ENCODE peak calls at places on chromosomes 6 and 20, in eight cellular contexts. G is ovary, Q is DND-41, A is heart left ventricle, N is right atrium auricular region, C is fibroblast of lung, E is colonic mucosa, U is endothelial cell of umbilical vein. P is an unnamed sample.

GRCh38 chr6:135144678-135145508 is 36.2 kb upstream of the MYB start:
- DNase-seq in G (no peak), Q (peak; percentile 34), A (no peak), N (no peak), C (peak; percentile 37), E (peak; percentile 33), U (peak; percentile 34), P (no peak)

GRCh38 chr6:157981395-157982296 is at the start of gene SYNJ2:
- DNase-seq in G (peak; percentile 77), Q (peak; percentile 84), A (peak; percentile 80), N (no peak), C (peak; percentile 63), E (peak; percentile 89), U (peak; percentile 73), P (peak; percentile 76)

GRCh38 chr6:17268114-17268513 is 13.0 kb upstream of the RBM24 start:
- DNase-seq in G (no peak), Q (no peak), A (no peak), N (no peak), C (no peak), E (no peak), U (no peak), P (no peak)

GRCh38 chr6:89085409-89086012 is 5.0 kb downstream of the PNRC1 start:
- DNase-seq in G (no peak), Q (no peak), A (no peak), N (no peak), C (no peak), E (no peak), U (no peak), P (no peak)

GRCh38 chr20:1565461-1565860 is 8.0 kb upstream of the SIRPD start:
- DNase-seq in G (no peak), Q (no peak), A (no peak), N (no peak), C (no peak), E (no peak), U (peak; percentile 0), P (no peak)

GRCh38 chr6:56949925-56950495 is 4.9 kb upstream of the BEND6 start:
- DNase-seq in G (no peak), Q (no peak), A (no peak), N (no peak), C (no peak), E (no peak), U (peak; percentile 24), P (no peak)

GRCh38 chr20:31543966-31544598 is 29.8 kb downstream of the HM13 start:
- DNase-seq in G (no peak), Q (no peak), A (peak; percentile 39), N (no peak), C (peak; percentile 95), E (no peak), U (peak; percentile 20), P (no peak)

GRCh38 chr6:163720005-163720404 is 305.5 kb downstream of the QKI start:
- DNase-seq in G (no peak), Q (no peak), A (no peak), N (no peak), C (no peak), E (no peak), U (no peak), P (no peak)

GRCh38 chr6:63496388-63496804 is 75.9 kb upstream of the LOC128125822 start:
- DNase-seq in G (no peak), Q (no peak), A (no peak), N (no peak), C (no peak), E (peak; percentile 73), U (no peak), P (no peak)

GRCh38 chr6:157200117-157200516 is 123.2 kb downstream of the TMEM242 start:
- DNase-seq in G (no peak), Q (no peak), A (no peak), N (no peak), C (no peak), E (no peak), U (no peak), P (no peak)

GRCh38 chr20:856361-856775 is 22.9 kb downstream of the FAM110A start:
- DNase-seq in G (no peak), Q (no peak), A (no peak), N (no peak), C (peak; percentile 51), E (no peak), U (no peak), P (no peak)

GRCh38 chr6:149884215-149884614 is 13.7 kb downstream of the RAET1E start:
- DNase-seq in G (peak; percentile 53), Q (no peak), A (peak; percentile 49), N (peak; percentile 64), C (peak; percentile 50), E (no peak), U (no peak), P (no peak)

GRCh38 chr6:107618672-107619071 is 128.8 kb downstream of the SOBP start:
- DNase-seq in G (no peak), Q (peak; percentile 84), A (no peak), N (no peak), C (no peak), E (no peak), U (no peak), P (peak; percentile 75)

GRCh38 chr6:158194487-158195280 is 26.5 kb downstream of the GTF2H5 start:
- DNase-seq in G (no peak), Q (no peak), A (no peak), N (no peak), C (no peak), E (no peak), U (no peak), P (no peak)

GRCh38 chr6:123091091-123091895 is 95.3 kb downstream of the CLVS2 start:
- DNase-seq in G (no peak), Q (no peak), A (no peak), N (no peak), C (peak; percentile 55), E (no peak), U (peak; percentile 86), P (no peak)

GRCh38 chr6:145704153-145704781 is 31.1 kb downstream of the EPM2A start:
- DNase-seq in G (no peak), Q (no peak), A (no peak), N (no peak), C (peak; percentile 56), E (no peak), U (peak; percentile 54), P (no peak)

GRCh38 chr6:44178424-44179071 is 19.9 kb downstream of the CAPN11 start:
- DNase-seq in G (no peak), Q (no peak), A (no peak), N (no peak), C (no peak), E (no peak), U (no peak), P (no peak)

GRCh38 chr20:53654932-53655674 is 61.5 kb upstream of the ZNF217 start:
- DNase-seq in G (no peak), Q (no peak), A (no peak), N (no peak), C (no peak), E (peak; percentile 59), U (no peak), P (peak; percentile 60)

GRCh38 chr6:99016355-99016754 is 68.6 kb upstream of the FBXL4 start:
- DNase-seq in G (no peak), Q (peak; percentile 47), A (no peak), N (no peak), C (no peak), E (no peak), U (no peak), P (no peak)

GRCh38 chr20:50987493-50988210 is 29.0 kb downstream of the MOCS3 start:
- DNase-seq in G (peak; percentile 59), Q (peak; percentile 72), A (peak; percentile 50), N (peak; percentile 78), C (peak; percentile 89), E (peak; percentile 82), U (peak; percentile 73), P (no peak)

GRCh38 chr6:15642276-15642675 is 20.6 kb downstream of the DTNBP1 start:
- DNase-seq in G (no peak), Q (no peak), A (no peak), N (no peak), C (no peak), E (no peak), U (no peak), P (no peak)

GRCh38 chr6:8941578-8941977 is 506.2 kb upstream of the SLC35B3 start:
- DNase-seq in G (no peak), Q (no peak), A (no peak), N (no peak), C (no peak), E (no peak), U (no peak), P (no peak)

GRCh38 chr20:10853176-10853575 is 179.4 kb upstream of the JAG1 start:
- DNase-seq in G (no peak), Q (no peak), A (no peak), N (no peak), C (no peak), E (no peak), U (no peak), P (no peak)

GRCh38 chr6:176766-177165 is 115.5 kb upstream of the DUSP22 start:
- DNase-seq in G (no peak), Q (no peak), A (no peak), N (no peak), C (no peak), E (no peak), U (no peak), P (no peak)

GRCh38 chr6:24905485-24905884 is 30.3 kb downstream of the RIPOR2 start:
- DNase-seq in G (no peak), Q (no peak), A (no peak), N (no peak), C (no peak), E (no peak), U (no peak), P (no peak)

GRCh38 chr20:33828326-33828834 is 17.2 kb downstream of the CHMP4B start:
- DNase-seq in G (no peak), Q (no peak), A (no peak), N (no peak), C (no peak), E (no peak), U (no peak), P (no peak)

GRCh38 chr6:107716688-107717089 is 107.4 kb downstream of the SCML4 start:
- DNase-seq in G (no peak), Q (peak; percentile 78), A (no peak), N (no peak), C (peak; percentile 24), E (no peak), U (no peak), P (peak; percentile 64)

GRCh38 chr20:40682104-40683045 is 6.7 kb downstream of the MAFB start:
- DNase-seq in G (no peak), Q (no peak), A (peak; percentile 66), N (peak; percentile 72), C (peak; percentile 31), E (no peak), U (no peak), P (no peak)
- TF ChIP-seq CTCF in G (no peak), Q (no peak), A (no peak), N (no peak), C (no peak), E (no peak), U (no peak), P (no peak)

GRCh38 chr20:43959920-43960227 is 45.2 kb downstream of the TOX2 start:
- DNase-seq in G (no peak), Q (no peak), A (no peak), N (no peak), C (no peak), E (no peak), U (no peak), P (no peak)
- H3K36me3 ChIP-seq in G (no peaks in the 10 kb centered on the region), Q (no peaks in the 10 kb centered on the region), A (no peaks in the 10 kb centered on the region), N (no peaks in the 10 kb centered on the region), C (no peaks in the 10 kb centered on the region), E (no peaks in the 10 kb centered on the region), U (no peaks in the 10 kb centered on the region), P (no peaks in the 10 kb centered on the region)

GRCh38 chr20:21971436-21971835 is 266.0 kb downstream of the PAX1 start:
- DNase-seq in G (no peak), Q (no peak), A (no peak), N (no peak), C (no peak), E (no peak), U (no peak), P (no peak)
- TF ChIP-seq CTCF in G (no peak), Q (no peak), A (no peak), N (no peak), C (no peak), E (no peak), U (no peak), P (no peak)

GRCh38 chr6:79898076-79898475 is 49.3 kb downstream of the ELOVL4 start:
- DNase-seq in G (no peak), Q (no peak), A (no peak), N (no peak), C (no peak), E (no peak), U (no peak), P (no peak)
- H3K36me3 ChIP-seq in G (no peaks in the 10 kb centered on the region), Q (no peaks in the 10 kb centered on the region), A (no peaks in the 10 kb centered on the region), N (no peaks in the 10 kb centered on the region), C (no peaks in the 10 kb centered on the region), E (no peaks in the 10 kb centered on the region), U (no peaks in the 10 kb centered on the region), P (no peaks in the 10 kb centered on the region)